ENCODE peak calls at places on chromosomes 4 and X, in ten cellular contexts. One of them, this sample, is unnamed.

GRCh38 chr4:24913099-24913445 is 230 bp upstream of the CCDC149 start:
- DNase-seq in caudate nucleus: no peak
- DNase-seq in AG04450: no peak
- DNase-seq in RWPE1: no peak
- DNase-seq in A549: peak; percentile 26
- DNase-seq in IMR-90: no peak
- DNase-seq in PC-3: no peak
- DNase-seq in aorta: no peak
- DNase-seq in CD8-positive, alpha-beta memory T cell: no peak
- DNase-seq in spleen: no peak
- DNase-seq in this sample: no peak

GRCh38 chrX:154458116-154458953 is at the start of gene PLXNA3:
- DNase-seq in caudate nucleus: no peak
- DNase-seq in AG04450: no peak
- DNase-seq in RWPE1: peak; percentile 44
- DNase-seq in A549: no peak
- DNase-seq in IMR-90: no peak
- DNase-seq in PC-3: peak; percentile 46
- DNase-seq in aorta: peak; percentile 85
- DNase-seq in CD8-positive, alpha-beta memory T cell: peak; percentile 74
- DNase-seq in spleen: peak; percentile 87
- DNase-seq in this sample: no peak

GRCh38 chr4:42995343-42995944 is 102.9 kb downstream of the GRXCR1 start:
- DNase-seq in caudate nucleus: no peak
- DNase-seq in AG04450: peak; percentile 1
- DNase-seq in RWPE1: peak; percentile 40
- DNase-seq in A549: peak; percentile 11
- DNase-seq in IMR-90: peak; percentile 22
- DNase-seq in PC-3: peak; percentile 49
- DNase-seq in aorta: no peak
- DNase-seq in CD8-positive, alpha-beta memory T cell: no peak
- DNase-seq in spleen: no peak
- DNase-seq in this sample: no peak

GRCh38 chr4:183469936-183470335 is 25.5 kb downstream of the CDKN2AIP start:
- DNase-seq in caudate nucleus: no peak
- DNase-seq in AG04450: no peak
- DNase-seq in RWPE1: peak; percentile 57
- DNase-seq in A549: no peak
- DNase-seq in IMR-90: peak; percentile 61
- DNase-seq in PC-3: peak; percentile 90
- DNase-seq in aorta: no peak
- DNase-seq in CD8-positive, alpha-beta memory T cell: no peak
- DNase-seq in spleen: no peak
- DNase-seq in this sample: no peak

GRCh38 chr4:158775091-158775651 is 6.3 kb downstream of the FNIP2 start:
- DNase-seq in caudate nucleus: peak; percentile 13
- DNase-seq in AG04450: no peak
- DNase-seq in RWPE1: peak; percentile 45
- DNase-seq in A549: peak; percentile 20
- DNase-seq in IMR-90: peak; percentile 68
- DNase-seq in PC-3: peak; percentile 40
- DNase-seq in aorta: no peak
- DNase-seq in CD8-positive, alpha-beta memory T cell: no peak
- DNase-seq in spleen: no peak
- DNase-seq in this sample: no peak

GRCh38 chrX:16695079-16695676 is 17.3 kb downstream of the CTPS2 start:
- DNase-seq in caudate nucleus: no peak
- DNase-seq in AG04450: no peak
- DNase-seq in RWPE1: peak; percentile 30
- DNase-seq in A549: peak; percentile 54
- DNase-seq in IMR-90: peak; percentile 65
- DNase-seq in PC-3: peak; percentile 75
- DNase-seq in aorta: peak; percentile 84
- DNase-seq in CD8-positive, alpha-beta memory T cell: peak; percentile 53
- DNase-seq in spleen: peak; percentile 84
- DNase-seq in this sample: no peak

GRCh38 chr4:22345055-22345454 is 170.8 kb downstream of the ADGRA3 start:
- DNase-seq in caudate nucleus: no peak
- DNase-seq in AG04450: no peak
- DNase-seq in RWPE1: no peak
- DNase-seq in A549: no peak
- DNase-seq in IMR-90: no peak
- DNase-seq in PC-3: no peak
- DNase-seq in aorta: no peak
- DNase-seq in CD8-positive, alpha-beta memory T cell: no peak
- DNase-seq in spleen: no peak
- DNase-seq in this sample: no peak

GRCh38 chr4:121421594-121421993 is 40.8 kb upstream of the QRFPR start:
- DNase-seq in caudate nucleus: no peak
- DNase-seq in AG04450: no peak
- DNase-seq in RWPE1: no peak
- DNase-seq in A549: no peak
- DNase-seq in IMR-90: no peak
- DNase-seq in PC-3: no peak
- DNase-seq in aorta: no peak
- DNase-seq in CD8-positive, alpha-beta memory T cell: no peak
- DNase-seq in spleen: no peak
- DNase-seq in this sample: no peak

GRCh38 chr4:4776335-4776734 is 83.1 kb upstream of the MSX1 start:
- DNase-seq in caudate nucleus: no peak
- DNase-seq in AG04450: no peak
- DNase-seq in RWPE1: no peak
- DNase-seq in A549: no peak
- DNase-seq in IMR-90: no peak
- DNase-seq in PC-3: no peak
- DNase-seq in aorta: no peak
- DNase-seq in CD8-positive, alpha-beta memory T cell: no peak
- DNase-seq in spleen: no peak
- DNase-seq in this sample: no peak

GRCh38 chr4:77454858-77455257 is 150.8 kb upstream of the CXCL13 start:
- DNase-seq in caudate nucleus: no peak
- DNase-seq in AG04450: no peak
- DNase-seq in RWPE1: no peak
- DNase-seq in A549: no peak
- DNase-seq in IMR-90: no peak
- DNase-seq in PC-3: peak; percentile 17
- DNase-seq in aorta: no peak
- DNase-seq in CD8-positive, alpha-beta memory T cell: no peak
- DNase-seq in spleen: no peak
- DNase-seq in this sample: no peak

GRCh38 chr4:183256756-183257385 is 63.2 kb downstream of the CLDN22 start:
- DNase-seq in caudate nucleus: peak; percentile 44
- DNase-seq in AG04450: no peak
- DNase-seq in RWPE1: peak; percentile 54
- DNase-seq in A549: peak; percentile 50
- DNase-seq in IMR-90: peak; percentile 54
- DNase-seq in PC-3: peak; percentile 48
- DNase-seq in aorta: peak; percentile 85
- DNase-seq in CD8-positive, alpha-beta memory T cell: peak; percentile 33
- DNase-seq in spleen: peak; percentile 73
- DNase-seq in this sample: no peak

GRCh38 chr4:38266616-38267015 is 306.4 kb downstream of the PTTG2 start:
- DNase-seq in caudate nucleus: peak; percentile 46
- DNase-seq in AG04450: no peak
- DNase-seq in RWPE1: no peak
- DNase-seq in A549: no peak
- DNase-seq in IMR-90: peak; percentile 48
- DNase-seq in PC-3: peak; percentile 55
- DNase-seq in aorta: no peak
- DNase-seq in CD8-positive, alpha-beta memory T cell: no peak
- DNase-seq in spleen: no peak
- DNase-seq in this sample: no peak

DNA sequence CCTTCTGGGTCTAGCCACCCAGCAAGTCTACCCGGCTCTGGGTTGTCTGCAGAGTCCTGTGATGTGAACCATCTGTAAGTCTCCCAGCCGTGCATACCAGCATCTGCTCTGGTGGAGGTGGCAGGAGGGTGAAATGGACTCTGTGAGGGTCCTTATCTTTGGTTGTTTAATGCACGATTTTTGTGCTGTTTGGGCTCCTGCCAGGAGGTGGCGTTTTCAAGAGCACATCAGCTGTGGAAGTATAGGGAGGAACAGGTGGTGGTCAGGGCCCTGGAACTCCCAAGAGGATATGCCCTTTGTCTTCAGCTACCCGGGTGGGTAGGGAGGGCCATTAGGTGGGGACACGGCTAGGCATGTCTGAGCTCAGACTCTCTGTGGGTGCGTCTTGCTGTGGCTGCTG is 66.5 kb upstream of the ZFP42 start:
- DNase-seq in caudate nucleus: no peak
- DNase-seq in AG04450: no peak
- DNase-seq in RWPE1: no peak
- DNase-seq in A549: peak; percentile 10
- DNase-seq in IMR-90: no peak
- DNase-seq in PC-3: peak; percentile 31
- DNase-seq in aorta: no peak
- DNase-seq in CD8-positive, alpha-beta memory T cell: no peak
- DNase-seq in spleen: no peak
- DNase-seq in this sample: no peak
- H3K27ac ChIP-seq in caudate nucleus: no peak overlapping the region
- H3K27ac ChIP-seq in AG04450: no peak overlapping the region
- H3K27ac ChIP-seq in RWPE1: no peak overlapping the region
- H3K27ac ChIP-seq in A549: no peak overlapping the region
- H3K27ac ChIP-seq in IMR-90: no peak overlapping the region
- H3K27ac ChIP-seq in PC-3: no peak overlapping the region
- H3K27ac ChIP-seq in aorta: no peak overlapping the region
- H3K27ac ChIP-seq in CD8-positive, alpha-beta memory T cell: no peak overlapping the region
- H3K27ac ChIP-seq in spleen: no peak overlapping the region
- H3K27ac ChIP-seq in this sample: no peak overlapping the region

DNA sequence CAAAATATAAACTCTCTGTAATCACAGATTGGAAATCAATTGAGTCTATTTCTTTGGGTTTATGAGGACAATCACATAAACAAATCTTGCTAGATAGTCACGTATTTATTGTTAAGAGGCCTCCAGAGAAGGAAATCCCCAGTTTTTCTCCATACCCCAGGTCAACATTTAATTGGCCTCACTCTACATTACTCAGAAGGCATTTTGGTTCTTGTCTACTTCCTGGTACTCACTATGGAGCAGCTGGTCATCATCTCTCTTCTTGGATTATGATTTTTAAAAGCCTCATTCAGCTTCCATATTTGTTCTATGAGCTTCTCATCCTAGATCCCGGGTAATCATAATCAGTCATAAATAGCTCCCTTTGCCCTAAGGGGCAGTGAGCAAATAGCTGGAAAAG is 81.6 kb upstream of the LNX1 start:
- DNase-seq in caudate nucleus: no peak
- DNase-seq in AG04450: no peak
- DNase-seq in RWPE1: no peak
- DNase-seq in A549: no peak
- DNase-seq in IMR-90: no peak
- DNase-seq in PC-3: no peak
- DNase-seq in aorta: no peak
- DNase-seq in CD8-positive, alpha-beta memory T cell: no peak
- DNase-seq in spleen: no peak
- DNase-seq in this sample: no peak
- H3K27ac ChIP-seq in caudate nucleus: no peak overlapping the region
- H3K27ac ChIP-seq in AG04450: no peak overlapping the region
- H3K27ac ChIP-seq in RWPE1: no peak overlapping the region
- H3K27ac ChIP-seq in A549: no peak overlapping the region
- H3K27ac ChIP-seq in IMR-90: no peak overlapping the region
- H3K27ac ChIP-seq in PC-3: no peak overlapping the region
- H3K27ac ChIP-seq in aorta: no peak overlapping the region
- H3K27ac ChIP-seq in CD8-positive, alpha-beta memory T cell: no peak overlapping the region
- H3K27ac ChIP-seq in spleen: no peak overlapping the region
- H3K27ac ChIP-seq in this sample: no peak overlapping the region

GRCh38 chr4:87476934-87477333 is 52.2 kb downstream of the SPARCL1 start:
- DNase-seq in caudate nucleus: no peak
- DNase-seq in AG04450: no peak
- DNase-seq in RWPE1: no peak
- DNase-seq in A549: no peak
- DNase-seq in IMR-90: no peak
- DNase-seq in PC-3: no peak
- DNase-seq in aorta: no peak
- DNase-seq in CD8-positive, alpha-beta memory T cell: no peak
- DNase-seq in spleen: no peak
- DNase-seq in this sample: no peak

GRCh38 chr4:87478732-87479250 is 50.4 kb downstream of the SPARCL1 start:
- DNase-seq in caudate nucleus: no peak
- DNase-seq in AG04450: no peak
- DNase-seq in RWPE1: no peak
- DNase-seq in A549: no peak
- DNase-seq in IMR-90: no peak
- DNase-seq in PC-3: no peak
- DNase-seq in aorta: no peak
- DNase-seq in CD8-positive, alpha-beta memory T cell: no peak
- DNase-seq in spleen: no peak
- DNase-seq in this sample: no peak

DNA sequence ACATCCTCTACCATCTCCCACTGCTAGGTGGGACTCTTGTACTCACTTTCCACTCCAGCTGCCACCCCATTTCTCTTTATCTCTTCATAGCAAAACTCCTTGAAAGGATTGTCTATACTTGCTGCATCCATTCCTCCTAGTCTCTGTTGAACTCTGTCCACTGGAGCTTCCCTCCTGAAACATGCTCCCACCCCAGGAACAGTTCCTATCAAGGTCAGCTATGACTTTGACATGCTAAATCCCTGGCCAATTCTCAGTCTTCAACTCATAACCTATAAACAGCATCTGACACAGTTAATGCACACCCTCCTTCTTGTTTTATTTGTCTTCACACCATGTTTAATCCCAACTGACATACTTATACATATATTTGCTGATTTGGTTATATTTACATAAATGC is 47.8 kb downstream of the SPARCL1 start:
- DNase-seq in caudate nucleus: no peak
- DNase-seq in AG04450: no peak
- DNase-seq in RWPE1: no peak
- DNase-seq in A549: no peak
- DNase-seq in IMR-90: no peak
- DNase-seq in PC-3: no peak
- DNase-seq in aorta: no peak
- DNase-seq in CD8-positive, alpha-beta memory T cell: no peak
- DNase-seq in spleen: no peak
- DNase-seq in this sample: no peak
- H3K27ac ChIP-seq in caudate nucleus: no peak overlapping the region
- H3K27ac ChIP-seq in AG04450: no peak overlapping the region
- H3K27ac ChIP-seq in RWPE1: no peak overlapping the region
- H3K27ac ChIP-seq in A549: no peak overlapping the region
- H3K27ac ChIP-seq in IMR-90: no peak overlapping the region
- H3K27ac ChIP-seq in PC-3: no peak overlapping the region
- H3K27ac ChIP-seq in aorta: no peak overlapping the region
- H3K27ac ChIP-seq in CD8-positive, alpha-beta memory T cell: no peak overlapping the region
- H3K27ac ChIP-seq in spleen: no peak overlapping the region
- H3K27ac ChIP-seq in this sample: no peak overlapping the region

DNA sequence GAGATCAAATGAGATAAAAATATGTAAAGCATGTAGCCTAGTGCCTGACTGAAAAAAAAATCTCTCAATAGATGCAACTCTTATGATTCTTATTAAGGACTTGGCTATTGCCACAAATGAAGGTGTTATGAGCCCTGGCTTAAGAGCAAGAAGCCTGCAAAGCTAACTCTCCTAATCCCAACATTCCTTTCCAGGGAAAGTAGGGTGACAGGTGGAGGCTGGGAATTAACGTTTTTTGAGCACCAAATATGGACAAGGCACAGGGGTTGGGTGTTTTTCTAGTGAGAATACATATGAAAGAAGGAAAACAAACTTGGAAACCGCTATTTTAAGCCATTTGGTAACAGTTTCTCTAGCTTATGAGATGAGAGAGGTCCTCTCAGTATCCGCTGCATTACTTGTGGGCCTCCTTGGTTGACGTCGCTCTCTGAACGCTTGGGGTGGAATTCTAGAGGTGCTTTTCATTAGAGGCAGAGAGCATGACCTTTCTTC is 2.4 kb downstream of the RHOH start:
- DNase-seq in caudate nucleus: no peak
- DNase-seq in AG04450: no peak
- DNase-seq in RWPE1: no peak
- DNase-seq in A549: no peak
- DNase-seq in IMR-90: no peak
- DNase-seq in PC-3: no peak
- DNase-seq in aorta: no peak
- DNase-seq in CD8-positive, alpha-beta memory T cell: peak; percentile 65
- DNase-seq in spleen: no peak
- DNase-seq in this sample: no peak
- H3K27ac ChIP-seq in caudate nucleus: no peak overlapping the region
- H3K27ac ChIP-seq in AG04450: no peak overlapping the region
- H3K27ac ChIP-seq in RWPE1: no peak overlapping the region
- H3K27ac ChIP-seq in A549: no peak overlapping the region
- H3K27ac ChIP-seq in IMR-90: no peak overlapping the region
- H3K27ac ChIP-seq in PC-3: no peak overlapping the region
- H3K27ac ChIP-seq in aorta: no peak overlapping the region
- H3K27ac ChIP-seq in CD8-positive, alpha-beta memory T cell: peak overlapping the region; percentile 96
- H3K27ac ChIP-seq in spleen: peak overlapping the region; percentile 90
- H3K27ac ChIP-seq in this sample: no peak overlapping the region